ENCODE peak calls at places on chromosome 17, in four cellular contexts. One of them, this sample, is unnamed.

GRCh38 chr17:72603346-72604242 is 482.8 kb downstream of the SOX9 start:
- DNase-seq in HepG2: no peak
- DNase-seq in H1: no peak
- DNase-seq in K562: no peak
- DNase-seq in this sample: no peak

GRCh38 chr17:41308251-41308917 is 725 bp downstream of the KRTAP16-1 start:
- DNase-seq in HepG2: no peak
- DNase-seq in H1: no peak
- DNase-seq in K562: no peak
- DNase-seq in this sample: no peak

GRCh38 chr17:69779378-69780214 is 295.4 kb upstream of the KCNJ16 start:
- DNase-seq in HepG2: no peak
- DNase-seq in H1: no peak
- DNase-seq in K562: no peak
- DNase-seq in this sample: no peak

GRCh38 chr17:9936075-9936474 is 31.0 kb upstream of the RCVRN start:
- DNase-seq in HepG2: no peak
- DNase-seq in H1: no peak
- DNase-seq in K562: no peak
- DNase-seq in this sample: no peak

GRCh38 chr17:28896884-28897768 is at the start of gene FLOT2:
- DNase-seq in HepG2: peak; percentile 54
- DNase-seq in H1: peak; percentile 83
- DNase-seq in K562: peak; percentile 88
- DNase-seq in this sample: no peak

GRCh38 chr17:79864617-79865250 is 25.5 kb upstream of the CBX4 start:
- DNase-seq in HepG2: no peak
- DNase-seq in H1: no peak
- DNase-seq in K562: no peak
- DNase-seq in this sample: no peak

GRCh38 chr17:12020595-12021590 is at the start of gene MAP2K4:
- DNase-seq in HepG2: peak; percentile 69
- DNase-seq in H1: peak; percentile 99
- DNase-seq in K562: peak; percentile 93
- DNase-seq in this sample: peak; percentile 87

GRCh38 chr17:10633738-10634379 is 23.2 kb downstream of the MYH3 start:
- DNase-seq in HepG2: no peak
- DNase-seq in H1: no peak
- DNase-seq in K562: no peak
- DNase-seq in this sample: peak; percentile 49

GRCh38 chr17:64005734-64006167 is 7.6 kb downstream of the PRR29 start:
- DNase-seq in HepG2: peak; percentile 62
- DNase-seq in H1: no peak
- DNase-seq in K562: peak; percentile 59
- DNase-seq in this sample: no peak

GRCh38 chr17:68344701-68345136 is 53.4 kb downstream of the ARSG start:
- DNase-seq in HepG2: no peak
- DNase-seq in H1: no peak
- DNase-seq in K562: no peak
- DNase-seq in this sample: no peak

GRCh38 chr17:55299890-55300289 is 35.1 kb downstream of the HLF start:
- DNase-seq in HepG2: no peak
- DNase-seq in H1: no peak
- DNase-seq in K562: no peak
- DNase-seq in this sample: no peak

DNA sequence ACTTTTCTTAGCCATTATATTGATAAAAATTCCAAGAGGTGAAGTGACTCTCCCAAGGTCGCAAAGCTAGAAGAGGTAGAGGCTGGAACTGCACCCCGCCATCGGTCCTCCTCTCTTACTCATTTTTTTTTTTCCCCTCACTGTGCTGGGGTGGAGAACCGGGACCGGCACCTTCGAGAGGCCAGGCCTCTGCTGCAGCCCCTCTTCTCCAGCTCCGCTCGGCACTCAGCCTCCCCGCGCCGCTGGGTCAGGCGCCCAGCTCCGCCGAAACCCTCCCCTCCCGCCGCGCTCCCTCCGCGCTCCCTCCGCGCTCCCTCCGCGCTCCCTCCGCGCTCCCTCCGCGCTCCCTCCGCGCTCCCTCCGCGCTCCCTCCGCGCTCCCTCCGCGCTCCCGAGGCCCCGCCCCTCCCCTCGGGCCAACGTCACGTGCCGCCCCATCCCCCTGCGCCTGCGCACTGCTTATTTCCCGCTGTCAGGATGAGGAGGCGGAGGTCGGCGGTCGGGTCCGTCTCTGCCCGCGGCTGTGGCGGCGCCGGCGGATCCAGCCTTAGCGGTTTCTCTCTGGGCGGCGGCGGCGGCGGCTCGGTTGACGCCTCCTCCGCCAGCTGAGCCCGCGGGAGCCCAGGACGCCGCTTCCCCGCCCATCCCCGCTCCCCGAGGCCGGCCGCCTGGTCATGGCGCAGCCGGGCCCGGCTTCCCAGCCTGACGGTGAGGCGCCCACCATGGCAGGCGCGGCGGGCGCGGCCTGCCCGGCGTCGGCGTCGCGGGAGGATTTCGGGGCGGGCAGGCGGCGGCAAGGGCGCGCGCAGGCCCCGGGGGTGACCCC is at the start of gene RABEP1:
- DNase-seq in HepG2: peak; percentile 75
- DNase-seq in H1: peak; percentile 97
- DNase-seq in K562: peak; percentile 92
- DNase-seq in this sample: peak; percentile 85
- TF ChIP-seq TAF1 in HepG2: peak; percentile 93
- TF ChIP-seq TAF1 in H1: peak; percentile 96
- TF ChIP-seq TAF1 in K562: peak; percentile 98
- TF ChIP-seq TAF1 in this sample: peak; percentile 98

GRCh38 chr17:58666858-58667267 is 25.0 kb downstream of the TEX14 start:
- DNase-seq in HepG2: no peak
- DNase-seq in H1: no peak
- DNase-seq in K562: peak; percentile 76
- DNase-seq in this sample: no peak
- TF ChIP-seq POLR2AphosphoS5 in HepG2: no peak
- TF ChIP-seq POLR2AphosphoS5 in H1: no peak
- TF ChIP-seq POLR2AphosphoS5 in K562: no peak
- TF ChIP-seq POLR2AphosphoS5 in this sample: no peak

GRCh38 chr17:39578272-39578671 is 29.4 kb downstream of the NEUROD2 start:
- DNase-seq in HepG2: no peak
- DNase-seq in H1: no peak
- DNase-seq in K562: no peak
- DNase-seq in this sample: no peak

GRCh38 chr17:39568710-39569109 is 39.0 kb downstream of the NEUROD2 start:
- DNase-seq in HepG2: no peak
- DNase-seq in H1: no peak
- DNase-seq in K562: no peak
- DNase-seq in this sample: no peak

GRCh38 chr17:39576187-39576586 is 31.5 kb downstream of the NEUROD2 start:
- DNase-seq in HepG2: peak; percentile 35
- DNase-seq in H1: peak; percentile 61
- DNase-seq in K562: no peak
- DNase-seq in this sample: no peak

GRCh38 chr17:39579318-39580081 is 28.2 kb downstream of the NEUROD2 start:
- DNase-seq in HepG2: no peak
- DNase-seq in H1: peak; percentile 67
- DNase-seq in K562: no peak
- DNase-seq in this sample: no peak

DNA sequence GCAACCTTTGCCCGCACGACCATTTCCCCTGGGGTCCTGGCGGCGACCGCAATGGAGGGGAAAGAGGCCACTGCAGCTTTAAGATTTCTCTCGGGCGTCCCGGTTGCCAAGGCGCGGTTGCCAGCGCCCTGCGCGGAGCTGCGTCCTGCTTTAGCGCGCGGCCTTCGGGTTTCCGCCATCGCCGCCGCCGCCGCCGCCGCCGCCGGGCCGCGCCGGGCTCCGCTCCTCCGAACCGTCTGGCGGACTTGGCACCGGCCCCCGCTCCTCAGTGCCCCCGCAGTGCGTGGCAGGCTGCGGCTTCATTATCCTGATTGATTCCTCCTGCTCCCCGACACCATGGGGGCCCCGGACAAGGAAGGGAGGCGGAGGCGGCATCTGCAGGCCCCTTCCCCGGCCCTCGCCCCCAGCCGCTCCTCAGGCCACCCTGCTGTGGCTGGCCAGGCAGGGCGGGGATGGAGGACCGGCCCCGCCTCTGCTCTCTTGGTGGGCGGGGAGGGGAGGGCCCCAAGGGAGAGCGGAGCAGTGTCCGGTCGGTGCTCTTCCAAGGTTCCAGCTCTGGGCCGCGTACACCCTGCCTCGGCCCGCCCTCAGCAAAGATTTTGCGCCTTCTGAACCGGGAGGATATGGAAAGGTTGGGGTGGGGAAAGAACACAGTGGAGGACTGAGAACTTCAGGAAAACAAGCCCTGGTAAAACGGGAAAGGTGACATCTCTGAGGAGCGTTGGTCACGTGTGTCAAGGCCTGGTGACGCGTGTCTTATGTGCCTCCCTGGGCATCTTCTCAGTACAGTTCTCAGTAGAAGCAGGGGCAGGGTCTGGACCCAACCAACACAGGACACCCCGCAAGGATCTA is 34.0 kb downstream of the NEUROD2 start:
- DNase-seq in HepG2: peak; percentile 20
- DNase-seq in H1: peak; percentile 84
- DNase-seq in K562: peak; percentile 82
- DNase-seq in this sample: peak; percentile 73
- TF ChIP-seq POLR2A in HepG2: no peak
- TF ChIP-seq POLR2A in H1: no peak
- TF ChIP-seq POLR2A in K562: no peak
- TF ChIP-seq POLR2A in this sample: no peak

GRCh38 chr17:1372618-1373017 is 27.4 kb downstream of the YWHAE start:
- DNase-seq in HepG2: no peak
- DNase-seq in H1: no peak
- DNase-seq in K562: no peak
- DNase-seq in this sample: no peak
- TF ChIP-seq TAF1 in HepG2: no peak
- TF ChIP-seq TAF1 in H1: no peak
- TF ChIP-seq TAF1 in K562: no peak
- TF ChIP-seq TAF1 in this sample: no peak

GRCh38 chr17:21263351-21263750 is 10.1 kb upstream of the NATD1 start:
- DNase-seq in HepG2: no peak
- DNase-seq in H1: no peak
- DNase-seq in K562: no peak
- DNase-seq in this sample: no peak
- TF ChIP-seq POLR2AphosphoS5 in HepG2: no peak
- TF ChIP-seq POLR2AphosphoS5 in H1: no peak
- TF ChIP-seq POLR2AphosphoS5 in K562: no peak
- TF ChIP-seq POLR2AphosphoS5 in this sample: no peak

GRCh38 chr17:2054740-2055493 is at the start of gene HIC1:
- DNase-seq in HepG2: peak; percentile 24
- DNase-seq in H1: peak; percentile 90
- DNase-seq in K562: peak; percentile 51
- DNase-seq in this sample: peak; percentile 80
- TF ChIP-seq POLR2A in HepG2: no peak
- TF ChIP-seq POLR2A in H1: no peak
- TF ChIP-seq POLR2A in K562: no peak
- TF ChIP-seq POLR2A in this sample: peak; percentile 89

GRCh38 chr17:50151937-50152547 is 1.6 kb upstream of the PPP1R9B start:
- DNase-seq in HepG2: peak; percentile 87
- DNase-seq in H1: peak; percentile 85
- DNase-seq in K562: peak; percentile 70
- DNase-seq in this sample: peak; percentile 67
- TF ChIP-seq TAF1 in HepG2: peak; percentile 20
- TF ChIP-seq TAF1 in H1: peak; percentile 27
- TF ChIP-seq TAF1 in K562: no peak
- TF ChIP-seq TAF1 in this sample: peak; percentile 47

GRCh38 chr17:77641718-77642117 is 316.8 kb upstream of the TNRC6C start:
- DNase-seq in HepG2: no peak
- DNase-seq in H1: no peak
- DNase-seq in K562: no peak
- DNase-seq in this sample: no peak

GRCh38 chr17:77644981-77645380 is 313.5 kb upstream of the TNRC6C start:
- DNase-seq in HepG2: no peak
- DNase-seq in H1: no peak
- DNase-seq in K562: no peak
- DNase-seq in this sample: no peak

GRCh38 chr17:77647531-77647930 is 311.0 kb upstream of the TNRC6C start:
- DNase-seq in HepG2: no peak
- DNase-seq in H1: no peak
- DNase-seq in K562: no peak
- DNase-seq in this sample: no peak

GRCh38 chr17:77645441-77646430 is 312.8 kb upstream of the TNRC6C start:
- DNase-seq in HepG2: no peak
- DNase-seq in H1: no peak
- DNase-seq in K562: no peak
- DNase-seq in this sample: no peak

GRCh38 chr17:77644181-77644972 is 314.1 kb upstream of the TNRC6C start:
- DNase-seq in HepG2: no peak
- DNase-seq in H1: no peak
- DNase-seq in K562: no peak
- DNase-seq in this sample: no peak
- TF ChIP-seq POLR2AphosphoS5 in HepG2: no peak
- TF ChIP-seq POLR2AphosphoS5 in H1: no peak
- TF ChIP-seq POLR2AphosphoS5 in K562: no peak
- TF ChIP-seq POLR2AphosphoS5 in this sample: no peak